ENCODE peak calls at places on chromosome 22, in eight cellular contexts. One of them, this sample, is unnamed.

GRCh38 chr22:19586922-19587684 is 62.9 kb upstream of the CLDN5 start:
- DNase-seq in GM04504: no peak
- DNase-seq in LoVo: no peak
- DNase-seq in stimulated activated CD8-positive, alpha-beta memory T cell treated with anti-CD3 and anti-CD28 coated beads, Interleukin-4, amount 100 ng/mL, for 1 hour: no peak
- DNase-seq in neural progenitor cell: no peak
- DNase-seq in progenitor cell of endocrine pancreas: no peak
- DNase-seq in sciatic nerve: no peak
- DNase-seq in upper lobe of right lung: no peak
- DNase-seq in this sample: no peak

GRCh38 chr22:41237707-41238569 is 2.8 kb downstream of the CHADL start:
- DNase-seq in sciatic nerve: peak; percentile 74
- DNase-seq in upper lobe of right lung: peak; percentile 94
- DNase-seq in neural progenitor cell: peak; percentile 86
- DNase-seq in progenitor cell of endocrine pancreas: peak; percentile 75
- DNase-seq in GM04504: no peak
- DNase-seq in stimulated activated CD8-positive, alpha-beta memory T cell treated with anti-CD3 and anti-CD28 coated beads, Interleukin-4, amount 100 ng/mL, for 1 hour: peak; percentile 56
- DNase-seq in LoVo: peak; percentile 58
- DNase-seq in this sample: peak; percentile 86

GRCh38 chr22:39814899-39815298 is 78.7 kb downstream of the ENTHD1 start:
- DNase-seq in progenitor cell of endocrine pancreas: no peak
- DNase-seq in neural progenitor cell: no peak
- DNase-seq in sciatic nerve: no peak
- DNase-seq in LoVo: no peak
- DNase-seq in stimulated activated CD8-positive, alpha-beta memory T cell treated with anti-CD3 and anti-CD28 coated beads, Interleukin-4, amount 100 ng/mL, for 1 hour: no peak
- DNase-seq in upper lobe of right lung: no peak
- DNase-seq in GM04504: no peak
- DNase-seq in this sample: no peak

GRCh38 chr22:31954535-31955326 is 10.4 kb downstream of the YWHAH start:
- DNase-seq in stimulated activated CD8-positive, alpha-beta memory T cell treated with anti-CD3 and anti-CD28 coated beads, Interleukin-4, amount 100 ng/mL, for 1 hour: no peak
- DNase-seq in GM04504: no peak
- DNase-seq in upper lobe of right lung: peak; percentile 15
- DNase-seq in neural progenitor cell: no peak
- DNase-seq in LoVo: no peak
- DNase-seq in sciatic nerve: no peak
- DNase-seq in progenitor cell of endocrine pancreas: no peak
- DNase-seq in this sample: no peak

GRCh38 chr22:49937758-49938564 is 19.5 kb downstream of the CRELD2 start:
- DNase-seq in neural progenitor cell: no peak
- DNase-seq in GM04504: no peak
- DNase-seq in LoVo: no peak
- DNase-seq in upper lobe of right lung: peak; percentile 71
- DNase-seq in sciatic nerve: no peak
- DNase-seq in stimulated activated CD8-positive, alpha-beta memory T cell treated with anti-CD3 and anti-CD28 coated beads, Interleukin-4, amount 100 ng/mL, for 1 hour: no peak
- DNase-seq in progenitor cell of endocrine pancreas: no peak
- DNase-seq in this sample: no peak

GRCh38 chr22:29277927-29278326 is 9.9 kb downstream of the EWSR1 start:
- DNase-seq in upper lobe of right lung: no peak
- DNase-seq in sciatic nerve: no peak
- DNase-seq in GM04504: no peak
- DNase-seq in neural progenitor cell: no peak
- DNase-seq in stimulated activated CD8-positive, alpha-beta memory T cell treated with anti-CD3 and anti-CD28 coated beads, Interleukin-4, amount 100 ng/mL, for 1 hour: no peak
- DNase-seq in progenitor cell of endocrine pancreas: no peak
- DNase-seq in LoVo: no peak
- DNase-seq in this sample: no peak

GRCh38 chr22:37298748-37299495 is 16.6 kb downstream of the CYTH4 start:
- DNase-seq in upper lobe of right lung: no peak
- DNase-seq in GM04504: no peak
- DNase-seq in neural progenitor cell: no peak
- DNase-seq in LoVo: no peak
- DNase-seq in progenitor cell of endocrine pancreas: no peak
- DNase-seq in sciatic nerve: no peak
- DNase-seq in stimulated activated CD8-positive, alpha-beta memory T cell treated with anti-CD3 and anti-CD28 coated beads, Interleukin-4, amount 100 ng/mL, for 1 hour: no peak
- DNase-seq in this sample: no peak

GRCh38 chr22:40094449-40094848 is 83.3 kb upstream of the TNRC6B start:
- DNase-seq in GM04504: no peak
- DNase-seq in upper lobe of right lung: no peak
- DNase-seq in neural progenitor cell: no peak
- DNase-seq in stimulated activated CD8-positive, alpha-beta memory T cell treated with anti-CD3 and anti-CD28 coated beads, Interleukin-4, amount 100 ng/mL, for 1 hour: no peak
- DNase-seq in sciatic nerve: no peak
- DNase-seq in LoVo: no peak
- DNase-seq in progenitor cell of endocrine pancreas: no peak
- DNase-seq in this sample: no peak

GRCh38 chr22:40635008-40635939 is 1.2 kb downstream of the MRTFA start:
- DNase-seq in LoVo: no peak
- DNase-seq in upper lobe of right lung: no peak
- DNase-seq in GM04504: no peak
- DNase-seq in stimulated activated CD8-positive, alpha-beta memory T cell treated with anti-CD3 and anti-CD28 coated beads, Interleukin-4, amount 100 ng/mL, for 1 hour: no peak
- DNase-seq in neural progenitor cell: no peak
- DNase-seq in sciatic nerve: no peak
- DNase-seq in progenitor cell of endocrine pancreas: no peak
- DNase-seq in this sample: no peak

GRCh38 chr22:41752011-41752975 is 48.2 kb upstream of the CCDC134 start:
- DNase-seq in progenitor cell of endocrine pancreas: no peak
- DNase-seq in sciatic nerve: no peak
- DNase-seq in neural progenitor cell: no peak
- DNase-seq in upper lobe of right lung: no peak
- DNase-seq in GM04504: no peak
- DNase-seq in stimulated activated CD8-positive, alpha-beta memory T cell treated with anti-CD3 and anti-CD28 coated beads, Interleukin-4, amount 100 ng/mL, for 1 hour: no peak
- DNase-seq in LoVo: no peak
- DNase-seq in this sample: no peak

GRCh38 chr22:49208768-49209252 is 618.9 kb downstream of the BRD1 start:
- DNase-seq in GM04504: no peak
- DNase-seq in upper lobe of right lung: peak; percentile 28
- DNase-seq in LoVo: no peak
- DNase-seq in progenitor cell of endocrine pancreas: peak; percentile 56
- DNase-seq in neural progenitor cell: peak; percentile 81
- DNase-seq in sciatic nerve: peak; percentile 22
- DNase-seq in stimulated activated CD8-positive, alpha-beta memory T cell treated with anti-CD3 and anti-CD28 coated beads, Interleukin-4, amount 100 ng/mL, for 1 hour: no peak
- DNase-seq in this sample: peak; percentile 40

GRCh38 chr22:42565956-42566355 is 12.2 kb downstream of the SERHL2 start:
- DNase-seq in sciatic nerve: no peak
- DNase-seq in stimulated activated CD8-positive, alpha-beta memory T cell treated with anti-CD3 and anti-CD28 coated beads, Interleukin-4, amount 100 ng/mL, for 1 hour: no peak
- DNase-seq in neural progenitor cell: no peak
- DNase-seq in upper lobe of right lung: no peak
- DNase-seq in progenitor cell of endocrine pancreas: no peak
- DNase-seq in GM04504: no peak
- DNase-seq in LoVo: no peak
- DNase-seq in this sample: no peak

GRCh38 chr22:50600541-50600940 is at the start of gene MAPK8IP2:
- DNase-seq in GM04504: no peak
- DNase-seq in neural progenitor cell: peak; percentile 65
- DNase-seq in upper lobe of right lung: no peak
- DNase-seq in LoVo: peak; percentile 36
- DNase-seq in sciatic nerve: no peak
- DNase-seq in stimulated activated CD8-positive, alpha-beta memory T cell treated with anti-CD3 and anti-CD28 coated beads, Interleukin-4, amount 100 ng/mL, for 1 hour: no peak
- DNase-seq in progenitor cell of endocrine pancreas: no peak
- DNase-seq in this sample: no peak

GRCh38 chr22:37314315-37315046 is 32.2 kb downstream of the CYTH4 start:
- DNase-seq in stimulated activated CD8-positive, alpha-beta memory T cell treated with anti-CD3 and anti-CD28 coated beads, Interleukin-4, amount 100 ng/mL, for 1 hour: no peak
- DNase-seq in progenitor cell of endocrine pancreas: no peak
- DNase-seq in LoVo: no peak
- DNase-seq in neural progenitor cell: no peak
- DNase-seq in upper lobe of right lung: no peak
- DNase-seq in GM04504: no peak
- DNase-seq in sciatic nerve: no peak
- DNase-seq in this sample: no peak

GRCh38 chr22:38397189-38398097 is 57.6 kb downstream of the KCNJ4 start:
- DNase-seq in GM04504: no peak
- DNase-seq in upper lobe of right lung: peak; percentile 83
- DNase-seq in progenitor cell of endocrine pancreas: no peak
- DNase-seq in sciatic nerve: no peak
- DNase-seq in LoVo: peak; percentile 51
- DNase-seq in neural progenitor cell: peak; percentile 87
- DNase-seq in stimulated activated CD8-positive, alpha-beta memory T cell treated with anti-CD3 and anti-CD28 coated beads, Interleukin-4, amount 100 ng/mL, for 1 hour: no peak
- DNase-seq in this sample: no peak

GRCh38 chr22:27149886-27150529 is 492.6 kb downstream of the MIAT start:
- DNase-seq in upper lobe of right lung: no peak
- DNase-seq in sciatic nerve: no peak
- DNase-seq in stimulated activated CD8-positive, alpha-beta memory T cell treated with anti-CD3 and anti-CD28 coated beads, Interleukin-4, amount 100 ng/mL, for 1 hour: no peak
- DNase-seq in progenitor cell of endocrine pancreas: no peak
- DNase-seq in LoVo: no peak
- DNase-seq in GM04504: no peak
- DNase-seq in neural progenitor cell: no peak
- DNase-seq in this sample: no peak

GRCh38 chr22:22396741-22397291 is 111.7 kb downstream of the ZNF280B start:
- DNase-seq in upper lobe of right lung: no peak
- DNase-seq in progenitor cell of endocrine pancreas: no peak
- DNase-seq in GM04504: no peak
- DNase-seq in sciatic nerve: no peak
- DNase-seq in neural progenitor cell: no peak
- DNase-seq in stimulated activated CD8-positive, alpha-beta memory T cell treated with anti-CD3 and anti-CD28 coated beads, Interleukin-4, amount 100 ng/mL, for 1 hour: no peak
- DNase-seq in LoVo: no peak
- DNase-seq in this sample: no peak

GRCh38 chr22:39612811-39613548 is 42.4 kb downstream of the CACNA1I start:
- DNase-seq in LoVo: no peak
- DNase-seq in neural progenitor cell: no peak
- DNase-seq in stimulated activated CD8-positive, alpha-beta memory T cell treated with anti-CD3 and anti-CD28 coated beads, Interleukin-4, amount 100 ng/mL, for 1 hour: no peak
- DNase-seq in upper lobe of right lung: no peak
- DNase-seq in progenitor cell of endocrine pancreas: no peak
- DNase-seq in GM04504: no peak
- DNase-seq in sciatic nerve: no peak
- DNase-seq in this sample: no peak

GRCh38 chr22:37020192-37020479 is 594 bp downstream of the MPST start:
- DNase-seq in stimulated activated CD8-positive, alpha-beta memory T cell treated with anti-CD3 and anti-CD28 coated beads, Interleukin-4, amount 100 ng/mL, for 1 hour: no peak
- DNase-seq in sciatic nerve: no peak
- DNase-seq in LoVo: peak; percentile 45
- DNase-seq in GM04504: no peak
- DNase-seq in upper lobe of right lung: no peak
- DNase-seq in progenitor cell of endocrine pancreas: no peak
- DNase-seq in neural progenitor cell: no peak
- DNase-seq in this sample: no peak

GRCh38 chr22:44807915-44808690 is 55.7 kb downstream of the ARHGAP8 start:
- DNase-seq in sciatic nerve: no peak
- DNase-seq in neural progenitor cell: peak; percentile 62
- DNase-seq in upper lobe of right lung: no peak
- DNase-seq in stimulated activated CD8-positive, alpha-beta memory T cell treated with anti-CD3 and anti-CD28 coated beads, Interleukin-4, amount 100 ng/mL, for 1 hour: no peak
- DNase-seq in LoVo: no peak
- DNase-seq in GM04504: no peak
- DNase-seq in progenitor cell of endocrine pancreas: no peak
- DNase-seq in this sample: no peak

GRCh38 chr22:29916007-29916544 is 33.1 kb downstream of the MTMR3 start:
- DNase-seq in LoVo: no peak
- DNase-seq in upper lobe of right lung: no peak
- DNase-seq in sciatic nerve: no peak
- DNase-seq in progenitor cell of endocrine pancreas: no peak
- DNase-seq in neural progenitor cell: no peak
- DNase-seq in GM04504: no peak
- DNase-seq in stimulated activated CD8-positive, alpha-beta memory T cell treated with anti-CD3 and anti-CD28 coated beads, Interleukin-4, amount 100 ng/mL, for 1 hour: no peak
- DNase-seq in this sample: no peak

GRCh38 chr22:43216738-43217137 is 29.8 kb upstream of the TTLL12 start:
- DNase-seq in neural progenitor cell: no peak
- DNase-seq in LoVo: no peak
- DNase-seq in sciatic nerve: no peak
- DNase-seq in GM04504: no peak
- DNase-seq in upper lobe of right lung: no peak
- DNase-seq in stimulated activated CD8-positive, alpha-beta memory T cell treated with anti-CD3 and anti-CD28 coated beads, Interleukin-4, amount 100 ng/mL, for 1 hour: no peak
- DNase-seq in progenitor cell of endocrine pancreas: no peak
- DNase-seq in this sample: no peak

GRCh38 chr22:47202819-47203553 is 440.5 kb downstream of the TBC1D22A start:
- DNase-seq in GM04504: no peak
- DNase-seq in sciatic nerve: no peak
- DNase-seq in LoVo: no peak
- DNase-seq in upper lobe of right lung: no peak
- DNase-seq in stimulated activated CD8-positive, alpha-beta memory T cell treated with anti-CD3 and anti-CD28 coated beads, Interleukin-4, amount 100 ng/mL, for 1 hour: no peak
- DNase-seq in neural progenitor cell: no peak
- DNase-seq in progenitor cell of endocrine pancreas: no peak
- DNase-seq in this sample: peak; percentile 62

GRCh38 chr22:22749167-22749758 is 104.8 kb downstream of the GGTLC2 start:
- DNase-seq in progenitor cell of endocrine pancreas: no peak
- DNase-seq in sciatic nerve: no peak
- DNase-seq in stimulated activated CD8-positive, alpha-beta memory T cell treated with anti-CD3 and anti-CD28 coated beads, Interleukin-4, amount 100 ng/mL, for 1 hour: no peak
- DNase-seq in upper lobe of right lung: no peak
- DNase-seq in neural progenitor cell: no peak
- DNase-seq in LoVo: no peak
- DNase-seq in GM04504: no peak
- DNase-seq in this sample: no peak

GRCh38 chr22:17086750-17087149 is 1.9 kb downstream of the IL17RA start:
- DNase-seq in upper lobe of right lung: peak; percentile 61
- DNase-seq in stimulated activated CD8-positive, alpha-beta memory T cell treated with anti-CD3 and anti-CD28 coated beads, Interleukin-4, amount 100 ng/mL, for 1 hour: no peak
- DNase-seq in sciatic nerve: peak; percentile 57
- DNase-seq in LoVo: no peak
- DNase-seq in progenitor cell of endocrine pancreas: no peak
- DNase-seq in GM04504: no peak
- DNase-seq in neural progenitor cell: no peak
- DNase-seq in this sample: peak; percentile 54

GRCh38 chr22:33328789-33329296 is 270.7 kb upstream of the SYN3 start:
- DNase-seq in stimulated activated CD8-positive, alpha-beta memory T cell treated with anti-CD3 and anti-CD28 coated beads, Interleukin-4, amount 100 ng/mL, for 1 hour: no peak
- DNase-seq in neural progenitor cell: no peak
- DNase-seq in GM04504: no peak
- DNase-seq in progenitor cell of endocrine pancreas: no peak
- DNase-seq in sciatic nerve: no peak
- DNase-seq in LoVo: peak; percentile 73
- DNase-seq in upper lobe of right lung: no peak
- DNase-seq in this sample: no peak

GRCh38 chr22:20201837-20202392 is 51.1 kb upstream of the CCDC188 start:
- DNase-seq in stimulated activated CD8-positive, alpha-beta memory T cell treated with anti-CD3 and anti-CD28 coated beads, Interleukin-4, amount 100 ng/mL, for 1 hour: no peak
- DNase-seq in progenitor cell of endocrine pancreas: no peak
- DNase-seq in neural progenitor cell: no peak
- DNase-seq in GM04504: no peak
- DNase-seq in LoVo: no peak
- DNase-seq in sciatic nerve: no peak
- DNase-seq in upper lobe of right lung: no peak
- DNase-seq in this sample: no peak

GRCh38 chr22:46054091-46054877 is 77.3 kb upstream of the WNT7B start:
- DNase-seq in stimulated activated CD8-positive, alpha-beta memory T cell treated with anti-CD3 and anti-CD28 coated beads, Interleukin-4, amount 100 ng/mL, for 1 hour: no peak
- DNase-seq in GM04504: no peak
- DNase-seq in neural progenitor cell: no peak
- DNase-seq in progenitor cell of endocrine pancreas: no peak
- DNase-seq in sciatic nerve: peak; percentile 88
- DNase-seq in upper lobe of right lung: no peak
- DNase-seq in LoVo: no peak
- DNase-seq in this sample: peak; percentile 85

GRCh38 chr22:37419916-37420655 is 7.2 kb downstream of the ELFN2 start:
- DNase-seq in progenitor cell of endocrine pancreas: no peak
- DNase-seq in upper lobe of right lung: no peak
- DNase-seq in neural progenitor cell: peak; percentile 74
- DNase-seq in GM04504: no peak
- DNase-seq in LoVo: no peak
- DNase-seq in stimulated activated CD8-positive, alpha-beta memory T cell treated with anti-CD3 and anti-CD28 coated beads, Interleukin-4, amount 100 ng/mL, for 1 hour: no peak
- DNase-seq in sciatic nerve: no peak
- DNase-seq in this sample: no peak

GRCh38 chr22:30649430-30650007 is 13.9 kb downstream of the SLC35E4 start:
- DNase-seq in GM04504: no peak
- DNase-seq in upper lobe of right lung: no peak
- DNase-seq in neural progenitor cell: no peak
- DNase-seq in stimulated activated CD8-positive, alpha-beta memory T cell treated with anti-CD3 and anti-CD28 coated beads, Interleukin-4, amount 100 ng/mL, for 1 hour: peak; percentile 63
- DNase-seq in sciatic nerve: no peak
- DNase-seq in LoVo: peak; percentile 92
- DNase-seq in progenitor cell of endocrine pancreas: no peak
- DNase-seq in this sample: no peak

GRCh38 chr22:24503851-24504170 is 8.7 kb downstream of the UPB1 start:
- DNase-seq in GM04504: no peak
- DNase-seq in progenitor cell of endocrine pancreas: no peak
- DNase-seq in stimulated activated CD8-positive, alpha-beta memory T cell treated with anti-CD3 and anti-CD28 coated beads, Interleukin-4, amount 100 ng/mL, for 1 hour: no peak
- DNase-seq in neural progenitor cell: no peak
- DNase-seq in upper lobe of right lung: no peak
- DNase-seq in sciatic nerve: no peak
- DNase-seq in LoVo: no peak
- DNase-seq in this sample: no peak

GRCh38 chr22:31637938-31638618 is 23.9 kb downstream of the PISD start:
- DNase-seq in stimulated activated CD8-positive, alpha-beta memory T cell treated with anti-CD3 and anti-CD28 coated beads, Interleukin-4, amount 100 ng/mL, for 1 hour: no peak
- DNase-seq in progenitor cell of endocrine pancreas: no peak
- DNase-seq in neural progenitor cell: no peak
- DNase-seq in sciatic nerve: no peak
- DNase-seq in LoVo: no peak
- DNase-seq in upper lobe of right lung: no peak
- DNase-seq in GM04504: no peak
- DNase-seq in this sample: no peak

GRCh38 chr22:27879923-27880322 is 39.1 kb downstream of the PITPNB start:
- DNase-seq in upper lobe of right lung: no peak
- DNase-seq in LoVo: no peak
- DNase-seq in GM04504: no peak
- DNase-seq in sciatic nerve: no peak
- DNase-seq in neural progenitor cell: peak; percentile 69
- DNase-seq in progenitor cell of endocrine pancreas: no peak
- DNase-seq in stimulated activated CD8-positive, alpha-beta memory T cell treated with anti-CD3 and anti-CD28 coated beads, Interleukin-4, amount 100 ng/mL, for 1 hour: no peak
- DNase-seq in this sample: no peak